ENCODE peak calls at places on chromosomes 11 and 22, in eight cellular contexts. A is GM13977; Z is NCI-H774; R is ascending aorta; E is ACHN; T is T-cell; K is GM23248; U is activated CD8-positive, alpha-beta memory T cell treated with anti-CD3 and anti-CD28 coated beads, Interleukin-2, amount 50 U/mL, for 48 hours. J is an unnamed sample.

GRCh38 chr22:42680648-42681047 is 31.5 kb upstream of the CYB5R3 start:
- DNase-seq in E (peak; percentile 95), U (no peak), A (no peak), K (peak; percentile 97), T (no peak), Z (no peak), R (no peak), J (no peak)

GRCh38 chr22:49475253-49475652 is 352.4 kb downstream of the BRD1 start:
- DNase-seq in E (no peak), K (no peak), U (no peak), T (no peak), R (no peak), A (no peak), Z (no peak), J (no peak)

GRCh38 chr11:128468106-128468505 is 119.3 kb downstream of the ETS1 start:
- DNase-seq in E (no peak), A (no peak), R (no peak), T (no peak), Z (no peak), K (peak; percentile 50), U (no peak), J (no peak)

GRCh38 chr22:30930228-30930627 is 38.3 kb downstream of the MORC2 start:
- DNase-seq in E (no peak), U (no peak), Z (no peak), R (no peak), K (no peak), T (no peak), A (no peak), J (no peak)

GRCh38 chr11:11584937-11585336 is 36.9 kb downstream of the GALNT18 start:
- DNase-seq in Z (no peak), U (no peak), A (no peak), R (no peak), E (no peak), T (no peak), K (peak; percentile 58), J (no peak)

GRCh38 chr11:4467043-4467442 is 15.4 kb upstream of the OR52K1 start:
- DNase-seq in U (no peak), Z (no peak), E (no peak), R (no peak), A (no peak), T (no peak), K (no peak), J (no peak)

GRCh38 chr11:88353386-88353785 is 15.8 kb upstream of the CTSC start:
- DNase-seq in Z (no peak), T (no peak), K (no peak), A (no peak), E (no peak), U (no peak), R (no peak), J (no peak)

GRCh38 chr22:37226087-37226486 is 13.8 kb upstream of the SSTR3 start:
- DNase-seq in T (no peak), Z (no peak), R (no peak), A (no peak), U (no peak), K (no peak), E (no peak), J (no peak)

GRCh38 chr11:105000797-105001196 is 22.2 kb downstream of the CASP5 start:
- DNase-seq in A (peak; percentile 8), T (peak; percentile 31), E (peak; percentile 12), R (no peak), Z (no peak), K (peak; percentile 12), U (peak; percentile 79), J (no peak)

GRCh38 chr11:12818333-12819015 is 144.3 kb downstream of the TEAD1 start:
- DNase-seq in A (no peak), Z (no peak), K (peak; percentile 91), R (no peak), U (no peak), E (no peak), T (no peak), J (no peak)

GRCh38 chr11:68115285-68115684 is 5.9 kb downstream of the CHKA start:
- DNase-seq in K (no peak), E (no peak), R (no peak), U (no peak), Z (no peak), A (no peak), T (no peak), J (no peak)

GRCh38 chr11:115739878-115740277 is 235.7 kb upstream of the CADM1 start:
- DNase-seq in E (no peak), A (no peak), R (no peak), U (no peak), K (no peak), Z (no peak), T (no peak), J (no peak)

GRCh38 chr11:47941907-47942558 is 38.3 kb upstream of the PTPRJ start:
- DNase-seq in T (no peak), E (no peak), A (no peak), R (no peak), U (no peak), Z (no peak), K (no peak), J (no peak)

GRCh38 chr11:46200537-46201281 is 76.8 kb upstream of the CREB3L1 start:
- DNase-seq in K (peak; percentile 83), T (no peak), Z (no peak), R (no peak), E (no peak), A (no peak), U (no peak), J (no peak)

GRCh38 chr11:67439321-67440228 is 2.1 kb upstream of the PTPRCAP start:
- DNase-seq in R (no peak), E (peak; percentile 42), Z (no peak), K (peak; percentile 64), T (no peak), A (no peak), U (peak; percentile 75), J (no peak)

GRCh38 chr11:20038969-20039368 is 121.3 kb downstream of the DBX1 start:
- DNase-seq in E (no peak), K (no peak), U (no peak), Z (no peak), A (no peak), R (no peak), T (no peak), J (no peak)

GRCh38 chr22:31583861-31584485 is 78.0 kb downstream of the PISD start:
- DNase-seq in A (no peak), Z (no peak), U (no peak), K (peak; percentile 51), E (peak; percentile 24), T (no peak), R (no peak), J (no peak)

GRCh38 chr11:11171854-11172253 is 181.2 kb downstream of the CSNK2A3 start:
- DNase-seq in T (peak; percentile 39), K (no peak), U (no peak), R (no peak), A (peak; percentile 35), E (no peak), Z (no peak), J (no peak)

GRCh38 chr11:60788401-60789110 is 3.4 kb downstream of the MS4A10 start:
- DNase-seq in R (no peak), U (no peak), K (no peak), A (no peak), Z (no peak), E (peak; percentile 15), T (no peak), J (no peak)

GRCh38 chr11:2592559-2593392 is 107.0 kb downstream of the KCNQ1OT1 start:
- DNase-seq in T (no peak), Z (no peak), U (no peak), K (no peak), A (peak; percentile 10), R (peak; percentile 8), E (no peak), J (no peak)

GRCh38 chr22:37630839-37631435 is 8.5 kb upstream of the SH3BP1 start:
- DNase-seq in E (no peak), R (no peak), Z (no peak), U (no peak), K (no peak), A (no peak), T (no peak), J (no peak)

GRCh38 chr11:75966546-75967287 is 151.7 kb downstream of the UVRAG start:
- DNase-seq in E (peak; percentile 25), Z (no peak), T (no peak), R (no peak), U (no peak), A (peak; percentile 23), K (peak; percentile 87), J (no peak)

GRCh38 chr11:128662960-128663359 is 30.9 kb upstream of the FLI1 start:
- DNase-seq in R (no peak), K (no peak), U (no peak), A (no peak), Z (no peak), E (no peak), T (no peak), J (no peak)

GRCh38 chr22:36465232-36466021 is 16.0 kb downstream of the TXN2 start:
- DNase-seq in T (no peak), A (no peak), E (peak; percentile 92), R (peak; percentile 78), U (no peak), Z (no peak), K (peak; percentile 95), J (no peak)

GRCh38 chr11:76918941-76919386 is 58.2 kb downstream of the ACER3 start:
- DNase-seq in U (no peak), K (peak; percentile 84), A (no peak), Z (peak; percentile 49), R (no peak), E (peak; percentile 56), T (no peak), J (no peak)

GRCh38 chr11:104146943-104147342 is 17.0 kb downstream of the PDGFD start:
- DNase-seq in E (no peak), Z (no peak), T (no peak), U (no peak), A (no peak), R (no peak), K (no peak), J (no peak)

GRCh38 chr22:27576815-27577564 is 224.6 kb downstream of the MN1 start:
- DNase-seq in E (no peak), Z (no peak), U (no peak), T (no peak), K (no peak), R (no peak), A (no peak), J (no peak)

GRCh38 chr22:26259510-26259909 is 90.2 kb downstream of the SEZ6L start:
- DNase-seq in E (peak; percentile 52), T (no peak), Z (no peak), K (peak; percentile 43), A (no peak), U (no peak), R (no peak), J (no peak)